ENCODE peak calls at places on chromosome 9, in nine cellular contexts. E is left ventricle myocardium inferior; O is CD8-positive, alpha-beta memory T cell; S is tibial nerve; T is CD8-positive, alpha-beta T cell; A is OCI-LY7; V is astrocyte; W is transverse colon; Z is PC-3. K is an unnamed sample.

GRCh38 chr9:107282268-107282667 is 811 bp upstream of the RAD23B start:
- DNase-seq in E (no peak), O (peak), S (peak), T (no peak), A (peak), V (no peak), W (peak), Z (no peak), K (no peak)

GRCh38 chr9:135764731-135765130 is 62.7 kb downstream of the KCNT1 start:
- DNase-seq in E (no peak), O (no peak), S (no peak), T (no peak), A (no peak), V (no peak), W (no peak), Z (no peak), K (no peak)

GRCh38 chr9:12723409-12724028 is 30.3 kb downstream of the TYRP1 start:
- DNase-seq in E (no peak), O (no peak), S (no peak), T (no peak), A (no peak), V (no peak), W (no peak), Z (peak), K (no peak)

GRCh38 chr9:16309350-16310271 is 560.9 kb downstream of the BNC2 start:
- DNase-seq in E (peak), O (no peak), S (peak), T (no peak), A (no peak), V (no peak), W (peak), Z (no peak), K (no peak)

GRCh38 chr9:672833-673232 is 168.7 kb upstream of the DMRT1 start:
- DNase-seq in E (no peak), O (no peak), S (no peak), T (no peak), A (no peak), V (no peak), W (no peak), Z (no peak), K (no peak)

GRCh38 chr9:111937781-111938426 is 41.3 kb downstream of the UGCG start:
- DNase-seq in E (peak), O (peak), S (peak), T (peak), A (no peak), V (peak), W (peak), Z (no peak), K (no peak)

GRCh38 chr9:114476891-114477469 is 28.3 kb downstream of the WHRN start:
- DNase-seq in E (no peak), O (no peak), S (no peak), T (no peak), A (no peak), V (no peak), W (no peak), Z (no peak), K (no peak)

GRCh38 chr9:83642784-83643183 is 19.8 kb downstream of the IDNK start:
- DNase-seq in E (no peak), O (no peak), S (no peak), T (no peak), A (no peak), V (no peak), W (no peak), Z (no peak), K (no peak)

GRCh38 chr9:121921444-121921843 is 171.7 kb downstream of the TTLL11 start:
- DNase-seq in E (no peak), O (no peak), S (no peak), T (no peak), A (peak), V (no peak), W (no peak), Z (no peak), K (no peak)

GRCh38 chr9:15349892-15350761 is 43.1 kb upstream of the TTC39B start:
- DNase-seq in E (no peak), O (no peak), S (no peak), T (no peak), A (no peak), V (peak), W (peak), Z (peak), K (no peak)

GRCh38 chr9:83432104-83432627 is 106.0 kb downstream of the FRMD3 start:
- DNase-seq in E (peak), O (no peak), S (peak), T (no peak), A (no peak), V (peak), W (peak), Z (peak), K (no peak)

GRCh38 chr9:3894764-3895163 is 369.0 kb upstream of the RFX3 start:
- DNase-seq in E (no peak), O (no peak), S (no peak), T (no peak), A (no peak), V (peak), W (no peak), Z (no peak), K (no peak)

GRCh38 chr9:122819791-122820489 is 8.4 kb downstream of the PDCL start:
- DNase-seq in E (no peak), O (no peak), S (no peak), T (no peak), A (no peak), V (peak), W (no peak), Z (peak), K (no peak)

GRCh38 chr9:111094433-111095421 is 56.5 kb upstream of the LPAR1 start:
- DNase-seq in E (no peak), O (no peak), S (peak), T (no peak), A (no peak), V (peak), W (peak), Z (peak), K (no peak)

GRCh38 chr9:137550958-137551655 is 572 bp upstream of the MRPL41 start:
- DNase-seq in E (no peak), O (no peak), S (no peak), T (no peak), A (no peak), V (no peak), W (no peak), Z (peak), K (no peak)

GRCh38 chr9:33465596-33466564 is 7.8 kb downstream of the NOL6 start:
- DNase-seq in E (no peak), O (no peak), S (no peak), T (no peak), A (no peak), V (no peak), W (no peak), Z (no peak), K (no peak)

GRCh38 chr9:70405808-70406445 is 8.5 kb downstream of the KLF9 start:
- DNase-seq in E (no peak), O (no peak), S (no peak), T (no peak), A (no peak), V (peak), W (peak), Z (no peak), K (no peak)

GRCh38 chr9:70406446-70406862 is 8.0 kb downstream of the KLF9 start:
- DNase-seq in E (no peak), O (peak), S (no peak), T (no peak), A (no peak), V (peak), W (peak), Z (no peak), K (no peak)

GRCh38 chr9:70408393-70409040 is 5.9 kb downstream of the KLF9 start:
- DNase-seq in E (no peak), O (no peak), S (no peak), T (no peak), A (no peak), V (peak), W (no peak), Z (no peak), K (no peak)

GRCh38 chr9:70409280-70409679 is 5.2 kb downstream of the KLF9 start:
- DNase-seq in E (no peak), O (no peak), S (no peak), T (no peak), A (no peak), V (no peak), W (no peak), Z (no peak), K (no peak)

DNA sequence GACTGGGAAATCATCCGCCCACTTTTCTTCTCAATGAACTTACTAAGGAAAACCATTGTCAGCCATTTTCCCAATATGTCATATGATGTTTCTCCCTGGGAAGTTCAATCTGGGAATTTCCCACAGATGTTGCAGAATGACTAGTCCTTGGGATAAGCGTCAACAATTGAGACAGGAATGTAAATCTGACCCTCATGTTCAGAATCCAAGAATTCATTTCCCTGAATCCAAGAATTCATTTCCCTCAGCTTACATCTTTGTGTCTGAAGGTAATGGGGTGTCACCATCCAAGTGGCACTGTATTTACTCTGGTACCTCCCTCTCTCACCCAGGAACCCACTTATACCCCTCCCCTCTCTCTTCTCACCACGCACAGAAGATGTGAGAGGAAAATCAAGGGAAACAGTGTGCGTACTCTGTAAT is 7.4 kb downstream of the KLF9 start:
- DNase-seq in E (no peak), O (no peak), S (no peak), T (no peak), A (no peak), V (peak), W (no peak), Z (no peak), K (no peak)
- H3K27ac ChIP-seq in E (peak), O (no peak), S (peak), T (no peak), A (no peak), V (peak), W (peak), Z (no peak), K (peak)

GRCh38 chr9:87766697-87767096 is 40.8 kb downstream of the CTSL start:
- DNase-seq in E (no peak), O (no peak), S (no peak), T (no peak), A (no peak), V (no peak), W (no peak), Z (peak), K (no peak)
- H3K27ac ChIP-seq in E (no peak), O (no peak), S (no peak), T (no peak), A (no peak), V (no peak), W (no peak), Z (peak), K (no peak)

DNA sequence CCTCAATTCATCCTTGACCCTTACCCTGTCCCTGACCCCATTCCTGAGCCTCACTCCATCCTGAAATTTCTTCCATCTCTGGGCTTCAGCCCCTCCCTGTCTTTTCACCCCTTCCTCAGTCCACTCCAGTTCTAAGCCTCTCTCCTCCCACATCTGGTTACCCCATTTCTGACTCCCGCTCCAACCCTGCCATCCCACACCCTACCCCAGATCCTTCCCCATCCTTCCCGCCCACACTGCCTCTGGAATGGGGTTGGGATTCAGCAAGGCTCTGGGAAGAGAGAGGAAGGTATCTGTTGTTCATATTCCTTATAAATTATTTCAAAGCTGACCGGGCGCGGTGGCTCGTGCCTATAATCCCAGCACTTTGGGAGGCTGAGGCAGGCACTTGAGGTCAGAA is 29.9 kb upstream of the MVB12B start:
- DNase-seq in E (no peak), O (no peak), S (no peak), T (no peak), A (no peak), V (no peak), W (no peak), Z (no peak), K (no peak)
- H3K27ac ChIP-seq in E (no peak), O (no peak), S (no peak), T (no peak), A (no peak), V (no peak), W (no peak), Z (no peak), K (peak)

DNA sequence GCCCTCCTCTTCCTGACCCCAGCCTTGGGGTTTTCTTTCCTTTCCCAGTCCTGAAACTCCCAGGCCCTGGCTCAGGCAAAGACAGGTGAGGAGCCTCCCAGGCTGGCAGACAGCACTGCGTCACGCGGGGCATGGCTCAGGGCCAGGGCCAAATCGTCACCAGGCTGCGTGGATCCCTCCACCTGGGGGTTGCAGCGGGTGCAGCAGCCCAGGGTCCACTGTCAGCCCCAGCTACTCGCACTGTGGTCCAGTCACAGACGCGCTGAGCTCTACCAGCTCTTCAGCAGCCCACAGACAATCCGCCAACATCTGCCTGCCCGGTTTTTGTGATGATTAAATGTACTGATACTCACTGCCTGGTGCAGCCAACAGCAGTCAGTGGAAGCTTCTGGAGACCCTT is 12.1 kb downstream of the FAM78A start:
- DNase-seq in E (no peak), O (peak), S (no peak), T (peak), A (no peak), V (no peak), W (no peak), Z (no peak), K (no peak)
- H3K27ac ChIP-seq in E (peak), O (peak), S (no peak), T (peak), A (peak), V (no peak), W (no peak), Z (no peak), K (peak)

GRCh38 chr9:109250771-109251079 is 70.1 kb downstream of the EPB41L4B start:
- DNase-seq in E (no peak), O (no peak), S (no peak), T (no peak), A (no peak), V (no peak), W (no peak), Z (no peak), K (no peak)
- H3K27ac ChIP-seq in E (peak), O (no peak), S (peak), T (no peak), A (no peak), V (peak), W (peak), Z (peak), K (no peak)

DNA sequence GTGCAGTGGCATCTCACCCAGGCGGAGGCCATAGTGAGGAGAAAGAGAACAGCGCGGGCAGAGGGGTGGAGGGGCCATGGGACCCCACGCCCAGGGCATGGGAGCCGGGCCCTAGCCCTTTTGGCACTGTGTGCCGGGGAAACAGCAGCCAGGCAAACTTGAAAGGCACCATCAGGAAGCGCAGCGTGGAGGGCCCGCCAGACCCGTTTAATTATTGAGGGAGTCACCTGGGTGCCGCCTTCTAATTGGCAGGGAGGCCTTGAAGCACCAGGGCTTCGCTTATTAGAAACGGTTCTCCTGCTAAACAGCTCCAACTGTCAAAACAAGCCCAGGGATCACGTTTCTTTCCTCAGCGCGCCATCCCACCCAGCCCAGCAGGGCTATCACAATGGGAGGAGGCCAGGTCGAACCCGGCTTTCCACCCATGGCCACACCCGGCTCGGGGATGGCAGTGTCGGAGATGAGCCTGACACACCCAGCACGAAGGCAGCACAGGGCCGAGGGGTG is 104.6 kb upstream of the SARDH start:
- DNase-seq in E (no peak), O (no peak), S (no peak), T (no peak), A (no peak), V (no peak), W (peak), Z (no peak), K (no peak)
- H3K27ac ChIP-seq in E (no peak), O (no peak), S (no peak), T (no peak), A (no peak), V (no peak), W (peak), Z (no peak), K (no peak)

GRCh38 chr9:21996438-21996837 is 1.8 kb downstream of the CDKN2B-AS1 start:
- DNase-seq in E (no peak), O (no peak), S (no peak), T (no peak), A (no peak), V (no peak), W (no peak), Z (no peak), K (no peak)
- H3K27ac ChIP-seq in E (no peak), O (no peak), S (no peak), T (no peak), A (peak), V (peak), W (no peak), Z (peak), K (no peak)

GRCh38 chr9:124198948-124199347 is 58.8 kb upstream of the NEK6 start:
- DNase-seq in E (no peak), O (no peak), S (no peak), T (no peak), A (no peak), V (no peak), W (no peak), Z (no peak), K (no peak)
- H3K27ac ChIP-seq in E (no peak), O (no peak), S (no peak), T (no peak), A (no peak), V (no peak), W (no peak), Z (no peak), K (no peak)

DNA sequence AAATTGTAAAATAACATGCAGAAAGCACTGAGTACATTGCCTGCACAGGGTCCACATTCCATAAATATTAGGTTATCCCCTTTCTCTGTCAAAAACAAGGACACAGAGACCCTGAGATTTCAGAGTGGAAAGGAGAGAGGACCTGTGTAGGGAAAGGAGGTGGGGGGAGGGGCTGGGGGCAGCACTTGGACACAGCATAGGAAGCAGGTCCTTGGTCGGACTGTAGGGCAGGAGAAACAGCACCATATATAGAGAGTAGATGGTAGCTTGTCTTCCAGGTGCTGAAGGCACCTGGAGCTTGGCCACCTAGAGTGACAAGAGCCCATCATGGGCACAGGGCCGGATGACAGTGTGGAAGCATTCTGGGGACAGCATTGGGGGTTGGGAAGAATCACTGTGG is 2.4 kb downstream of the TPM2 start:
- DNase-seq in E (no peak), O (no peak), S (no peak), T (no peak), A (peak), V (no peak), W (no peak), Z (no peak), K (no peak)
- H3K27ac ChIP-seq in E (peak), O (no peak), S (no peak), T (no peak), A (peak), V (peak), W (peak), Z (no peak), K (no peak)